ENCODE peak calls at places on chromosome 4, in four cellular contexts. G, P, N and K are unnamed samples.

GRCh38 chr4:78954048-78954666 is 14.9 kb upstream of the PAQR3 start:
- DNase-seq in G (no peak), P (no peak), N (no peak), K (no peak)

GRCh38 chr4:145829629-145830395 is 108.8 kb downstream of the ZNF827 start:
- DNase-seq in G (peak; percentile 58), P (no peak), N (no peak), K (peak; percentile 55)

GRCh38 chr4:105440890-105441289 is 33.0 kb downstream of the PPA2 start:
- DNase-seq in G (no peak), P (no peak), N (no peak), K (no peak)

GRCh38 chr4:41661447-41662076 is 87.0 kb downstream of the PHOX2B start:
- DNase-seq in G (peak; percentile 33), P (peak; percentile 64), N (no peak), K (peak; percentile 41)

GRCh38 chr4:54571293-54571723 is 86.4 kb upstream of the KIT start:
- DNase-seq in G (no peak), P (no peak), N (no peak), K (no peak)

GRCh38 chr4:147286846-147287587 is 193.9 kb upstream of the EDNRA start:
- DNase-seq in G (no peak), P (no peak), N (no peak), K (no peak)

GRCh38 chr4:83889802-83890201 is 353.9 kb downstream of the GPAT3 start:
- DNase-seq in G (no peak), P (no peak), N (no peak), K (no peak)

GRCh38 chr4:169366821-169367220 is 96.1 kb upstream of the SH3RF1 start:
- DNase-seq in G (no peak), P (no peak), N (no peak), K (no peak)

GRCh38 chr4:16692021-16692420 is 206.4 kb downstream of the LDB2 start:
- DNase-seq in G (no peak), P (no peak), N (no peak), K (no peak)

GRCh38 chr4:182752158-182752910 is 164.9 kb downstream of the DCTD start:
- DNase-seq in G (no peak), P (no peak), N (no peak), K (no peak)

GRCh38 chr4:107519057-107519456 is 201.0 kb downstream of the PAPSS1 start:
- DNase-seq in G (no peak), P (no peak), N (no peak), K (no peak)

GRCh38 chr4:19689511-19689910 is 562.2 kb upstream of the SLIT2 start:
- DNase-seq in G (no peak), P (no peak), N (no peak), K (no peak)

GRCh38 chr4:154998284-154998683 is 210.2 kb upstream of the NPY2R start:
- DNase-seq in G (no peak), P (no peak), N (no peak), K (no peak)

GRCh38 chr4:137203601-137204000 is 328.7 kb downstream of the PCDH18 start:
- DNase-seq in G (no peak), P (no peak), N (no peak), K (no peak)

GRCh38 chr4:86033171-86033570 is 326.7 kb downstream of the MAPK10 start:
- DNase-seq in G (no peak), P (peak; percentile 22), N (no peak), K (no peak)

GRCh38 chr4:24130637-24131036 is 240.8 kb upstream of the PPARGC1A start:
- DNase-seq in G (no peak), P (no peak), N (no peak), K (no peak)

GRCh38 chr4:60805500-60806313 is 394.4 kb upstream of the ADGRL3 start:
- DNase-seq in G (no peak), P (no peak), N (no peak), K (peak; percentile 28)

GRCh38 chr4:38526412-38526811 is 137.6 kb upstream of the KLF3 start:
- DNase-seq in G (no peak), P (no peak), N (no peak), K (peak; percentile 73)

GRCh38 chr4:127188847-127189246 is 443.9 kb upstream of the INTU start:
- DNase-seq in G (no peak), P (no peak), N (no peak), K (no peak)

GRCh38 chr4:4386736-4387392 is at the start of gene NSG1:
- DNase-seq in G (peak; percentile 33), P (peak; percentile 42), N (peak; percentile 41), K (no peak)

GRCh38 chr4:5043579-5043978 is 7.7 kb upstream of the STK32B start:
- DNase-seq in G (no peak), P (no peak), N (no peak), K (no peak)

GRCh38 chr4:39522068-39522467 is 5.2 kb downstream of the UGDH start:
- DNase-seq in G (no peak), P (no peak), N (no peak), K (no peak)

GRCh38 chr4:156941940-156942548 is 29.6 kb downstream of the PDGFC start:
- DNase-seq in G (no peak), P (peak; percentile 42), N (no peak), K (no peak)

GRCh38 chr4:53476232-53477037 is 99.0 kb downstream of the FIP1L1 start:
- DNase-seq in G (no peak), P (no peak), N (no peak), K (no peak)

GRCh38 chr4:189765271-189765670 is 175.4 kb upstream of the FRG1 start:
- DNase-seq in G (no peak), P (no peak), N (no peak), K (no peak)

GRCh38 chr4:100649478-100649877 is 131.7 kb upstream of the EMCN start:
- DNase-seq in G (no peak), P (no peak), N (no peak), K (no peak)

GRCh38 chr4:140755811-140756291 is 334 bp downstream of the TBC1D9 start:
- DNase-seq in G (peak; percentile 26), P (peak; percentile 55), N (no peak), K (no peak)

GRCh38 chr4:171896426-171896825 is 83.2 kb downstream of the GALNTL6 start:
- DNase-seq in G (no peak), P (no peak), N (no peak), K (no peak)

GRCh38 chr4:38411092-38411491 is 252.9 kb upstream of the KLF3 start:
- DNase-seq in G (no peak), P (no peak), N (no peak), K (peak; percentile 59)

GRCh38 chr4:145902522-145902921 is 36.1 kb downstream of the ZNF827 start:
- DNase-seq in G (no peak), P (no peak), N (no peak), K (no peak)

GRCh38 chr4:6318206-6318605 is 48.6 kb downstream of the WFS1 start:
- DNase-seq in G (no peak), P (no peak), N (no peak), K (no peak)

GRCh38 chr4:6316461-6317003 is 46.9 kb downstream of the WFS1 start:
- DNase-seq in G (no peak), P (no peak), N (no peak), K (no peak)

GRCh38 chr4:6308890-6309643 is 39.4 kb downstream of the WFS1 start:
- DNase-seq in G (no peak), P (peak; percentile 61), N (peak; percentile 10), K (no peak)

GRCh38 chr4:6309755-6310154 is 40.1 kb downstream of the WFS1 start:
- DNase-seq in G (no peak), P (no peak), N (no peak), K (no peak)

DNA sequence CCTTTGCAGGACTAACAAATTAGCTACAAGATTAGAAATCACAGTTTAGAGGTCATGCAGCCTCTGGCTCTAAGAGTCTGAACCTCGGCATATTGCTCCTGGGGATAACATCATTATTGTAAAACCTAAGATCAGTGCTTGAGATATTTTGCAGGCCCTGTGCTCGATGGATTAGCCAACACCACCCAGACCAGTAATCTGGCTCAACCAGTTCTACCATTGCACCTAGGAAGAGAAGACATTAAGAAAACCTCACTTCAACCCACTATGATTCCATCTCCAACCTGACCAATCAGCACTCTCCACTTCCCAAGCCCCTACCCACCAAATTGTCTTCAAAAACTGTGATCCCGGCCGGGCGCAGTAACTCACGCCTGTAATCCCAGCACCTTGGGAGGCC is 43.6 kb downstream of the WFS1 start:
- DNase-seq in G (no peak), P (no peak), N (no peak), K (no peak)
- H3K4me3 ChIP-seq in G (no peak overlapping the region), P (no peak overlapping the region), N (no peak overlapping the region), K (no peak overlapping the region)

GRCh38 chr4:142158980-142159379 is 522.6 kb downstream of the IL15 start:
- DNase-seq in G (no peak), P (no peak), N (no peak), K (no peak)
- H3K36me3 ChIP-seq in G (peaks cover 28% of the 10 kb centered on the region), P (no peaks in the 10 kb centered on the region), N (peaks cover 15% of the 10 kb centered on the region), K (no peaks in the 10 kb centered on the region)

DNA sequence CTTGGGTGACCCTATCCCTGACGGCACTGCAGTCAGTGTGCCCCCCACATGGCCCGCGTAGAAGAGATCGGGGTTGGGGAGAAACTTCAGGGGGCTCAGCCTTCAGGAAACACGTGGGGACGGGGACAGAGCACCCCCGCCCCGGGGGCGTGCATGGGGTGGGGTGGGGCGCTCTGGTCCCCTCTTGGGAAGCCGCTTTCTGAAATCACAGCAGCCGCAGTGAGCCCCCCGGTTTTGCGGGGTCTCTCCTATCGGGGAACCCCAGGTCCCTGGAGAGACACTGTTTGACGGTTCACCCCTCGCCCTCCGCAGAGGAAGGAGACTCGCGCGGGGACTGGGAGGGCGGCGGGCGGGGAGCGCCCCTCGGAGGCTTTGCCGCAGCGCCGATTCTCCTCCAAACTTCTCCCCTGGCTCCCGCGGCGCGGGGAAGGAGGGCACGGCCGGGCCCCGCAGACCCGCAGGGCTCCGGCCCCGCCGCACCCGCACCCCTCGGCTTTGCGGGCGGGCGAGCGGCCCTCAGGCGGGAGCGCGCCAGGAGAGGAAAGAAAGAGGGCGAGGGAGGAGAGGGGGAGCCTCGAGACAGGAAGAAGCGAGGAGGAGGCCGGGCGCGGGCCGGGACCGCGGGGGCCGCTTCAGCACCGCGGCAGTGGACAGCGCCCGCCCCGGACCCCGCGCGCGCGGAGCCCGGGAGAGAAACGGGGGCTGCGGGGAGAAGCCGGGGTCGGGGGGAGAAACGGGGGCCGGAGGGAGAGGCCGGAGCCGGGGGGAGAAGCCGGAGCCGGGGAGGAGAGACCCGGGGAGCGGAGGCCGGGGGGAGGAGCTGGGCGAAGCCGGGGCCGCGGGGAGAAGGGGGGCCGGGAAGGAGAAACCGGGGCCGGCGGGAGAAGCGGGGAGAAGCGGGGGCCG is 613 bp downstream of the CPLX1 start:
- DNase-seq in G (peak; percentile 46), P (no peak), N (peak; percentile 15), K (no peak)
- H3K4me3 ChIP-seq in G (no peak overlapping the region), P (peak overlapping the region; percentile 10), N (no peak overlapping the region), K (peak overlapping the region; percentile 64)

GRCh38 chr4:47877204-47877603 is 37.2 kb downstream of the NFXL1 start:
- DNase-seq in G (no peak), P (no peak), N (no peak), K (no peak)

GRCh38 chr4:47876310-47876709 is 38.1 kb downstream of the NFXL1 start:
- DNase-seq in G (no peak), P (no peak), N (no peak), K (no peak)

GRCh38 chr4:47879458-47879857 is 34.9 kb downstream of the NFXL1 start:
- DNase-seq in G (no peak), P (no peak), N (no peak), K (peak; percentile 70)

GRCh38 chr4:47876784-47877183 is 37.6 kb downstream of the NFXL1 start:
- DNase-seq in G (no peak), P (no peak), N (no peak), K (no peak)

DNA sequence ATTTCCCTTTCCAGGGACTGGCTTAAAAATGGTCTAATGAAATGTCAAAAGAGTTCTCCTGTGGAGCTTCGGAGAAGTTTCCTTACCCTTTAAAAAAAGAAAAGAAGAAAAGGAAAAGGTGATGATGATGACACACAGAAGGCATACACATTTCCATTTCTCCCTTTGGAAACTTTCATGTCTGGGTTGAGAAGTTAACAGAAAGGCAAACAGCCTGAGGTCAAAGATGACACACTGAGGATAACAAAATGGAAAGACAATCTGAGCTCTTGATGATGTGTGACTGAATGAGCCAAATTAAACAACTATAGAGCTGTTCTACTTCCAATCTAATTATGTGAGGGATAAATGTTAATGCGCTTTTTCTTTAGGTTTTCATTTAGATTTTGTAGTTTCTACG is 32.2 kb downstream of the NFXL1 start:
- DNase-seq in G (no peak), P (no peak), N (no peak), K (no peak)
- H3K36me3 ChIP-seq in G (peaks cover 50% of the 10 kb centered on the region), P (no peaks in the 10 kb centered on the region), N (peaks cover 24% of the 10 kb centered on the region), K (peaks cover 3% of the 10 kb centered on the region)